ENCODE peak calls at places on chromosomes 7 and 10, in six cellular contexts. V is HFF-Myc, O is fibroblast of pulmonary artery, C is IMR-90, D is ascending aorta, J is spleen. Q is an unnamed sample.

GRCh38 chr7:158655931-158656441 is 48.6 kb downstream of the NCAPG2 start:
- DNase-seq in J (no peak), D (no peak), V (no peak), C (no peak), O (no peak), Q (no peak)

GRCh38 chr10:23540401-23540800 is 101.5 kb downstream of the OTUD1 start:
- DNase-seq in D (no peak), J (no peak), O (no peak), C (no peak), V (no peak), Q (no peak)

GRCh38 chr7:73851410-73852338 is 9.3 kb upstream of the TMEM270 start:
- DNase-seq in D (no peak), V (peak; percentile 99), J (no peak), O (peak; percentile 95), C (peak; percentile 99), Q (peak; percentile 97)

GRCh38 chr10:91551856-91552255 is 81.0 kb downstream of the PPP1R3C start:
- DNase-seq in J (no peak), D (no peak), O (peak; percentile 86), V (peak; percentile 37), C (peak; percentile 80), Q (peak; percentile 81)

GRCh38 chr7:1710936-1711335 is 40.9 kb downstream of the ELFN1 start:
- DNase-seq in O (no peak), J (peak; percentile 40), V (no peak), D (no peak), C (no peak), Q (no peak)

GRCh38 chr7:159143780-159144755 is 599 bp downstream of the VIPR2 start:
- DNase-seq in C (no peak), J (peak; percentile 74), V (no peak), O (no peak), D (no peak), Q (peak; percentile 21)

GRCh38 chr7:16891338-16891737 is 9.6 kb upstream of the AGR3 start:
- DNase-seq in J (no peak), V (peak; percentile 30), O (peak; percentile 71), C (peak; percentile 72), D (no peak), Q (peak; percentile 70)

GRCh38 chr10:23100331-23101030 is 5.1 kb downstream of the MSRB2 start:
- DNase-seq in C (no peak), O (no peak), D (no peak), J (no peak), V (no peak), Q (no peak)

GRCh38 chr7:93860261-93860660 is 30.3 kb downstream of the TFPI2 start:
- DNase-seq in O (no peak), J (no peak), V (no peak), C (no peak), D (no peak), Q (no peak)

GRCh38 chr7:13911920-13912319 is 77.5 kb downstream of the ETV1 start:
- DNase-seq in J (no peak), C (no peak), O (no peak), D (no peak), V (no peak), Q (no peak)

GRCh38 chr7:98251251-98251843 is 685 bp downstream of the TECPR1 start:
- DNase-seq in V (no peak), O (peak; percentile 45), C (no peak), J (peak; percentile 88), D (no peak), Q (no peak)

GRCh38 chr7:125316451-125316850 is 386.8 kb upstream of the POT1 start:
- DNase-seq in J (no peak), C (no peak), O (peak; percentile 43), D (no peak), V (no peak), Q (no peak)

GRCh38 chr10:21403256-21404015 is 122.0 kb downstream of the SKIDA1 start:
- DNase-seq in O (no peak), C (no peak), V (no peak), D (no peak), J (no peak), Q (no peak)

GRCh38 chr7:8271960-8272359 is 10.0 kb upstream of the ICA1 start:
- DNase-seq in V (no peak), C (no peak), D (no peak), J (no peak), O (no peak), Q (no peak)

GRCh38 chr10:111098679-111099437 is 22.0 kb downstream of the ADRA2A start:
- DNase-seq in C (no peak), D (no peak), O (peak; percentile 3), J (no peak), V (no peak), Q (no peak)

GRCh38 chr7:110676785-110677184 is 414.1 kb upstream of the LRRN3 start:
- DNase-seq in J (no peak), V (no peak), O (no peak), C (no peak), D (no peak), Q (no peak)

GRCh38 chr7:107029061-107029763 is 15.3 kb upstream of the PRKAR2B start:
- DNase-seq in J (no peak), C (peak; percentile 9), O (no peak), V (no peak), D (no peak), Q (peak; percentile 46)

GRCh38 chr10:117186832-117187615 is 10.3 kb upstream of the KCNK18 start:
- DNase-seq in J (no peak), O (no peak), V (peak; percentile 46), D (no peak), C (peak; percentile 7), Q (peak; percentile 71)

GRCh38 chr10:7956508-7956907 is 98.0 kb upstream of the GATA3 start:
- DNase-seq in D (no peak), C (peak; percentile 84), J (no peak), V (no peak), O (peak; percentile 86), Q (peak; percentile 83)

GRCh38 chr7:1290262-1291039 is 57.8 kb downstream of the UNCX start:
- DNase-seq in J (peak; percentile 71), C (no peak), D (no peak), V (no peak), O (peak; percentile 14), Q (peak; percentile 68)

GRCh38 chr10:3056280-3057037 is 10.9 kb upstream of the PFKP start:
- DNase-seq in J (no peak), V (no peak), D (no peak), O (peak; percentile 40), C (peak; percentile 69), Q (no peak)

GRCh38 chr10:12405342-12406320 is 56.3 kb downstream of the CAMK1D start:
- DNase-seq in J (no peak), D (no peak), V (no peak), C (peak; percentile 35), O (no peak), Q (no peak)

GRCh38 chr10:72088879-72089585 is 681 bp upstream of the SPOCK2 start:
- DNase-seq in C (no peak), O (peak; percentile 17), D (no peak), J (peak; percentile 86), V (no peak), Q (peak; percentile 37)

GRCh38 chr7:1050956-1051690 is 6.8 kb downstream of the GPR146 start:
- DNase-seq in J (peak; percentile 72), O (no peak), V (no peak), D (no peak), C (no peak), Q (no peak)

GRCh38 chr10:42954776-42955492 is 121.9 kb upstream of the RET start:
- DNase-seq in V (no peak), D (no peak), J (peak; percentile 61), C (no peak), O (no peak), Q (no peak)

GRCh38 chr7:33776791-33777190 is 128.5 kb upstream of the BMPER start:
- DNase-seq in V (peak; percentile 27), O (peak; percentile 49), D (no peak), C (peak; percentile 71), J (no peak), Q (peak; percentile 85)

GRCh38 chr10:106185991-106186390 is 978.5 kb downstream of the SORCS1 start:
- DNase-seq in C (peak; percentile 31), D (no peak), V (no peak), J (no peak), O (peak; percentile 63), Q (peak; percentile 38)

GRCh38 chr10:106189254-106189653 is 975.3 kb downstream of the SORCS1 start:
- DNase-seq in D (no peak), J (no peak), V (peak; percentile 7), C (no peak), O (peak; percentile 57), Q (no peak)
- TF ChIP-seq CTCF in D (no peak), J (no peak), V (peak; percentile 50), C (peak; percentile 11), O (peak; percentile 60), Q (peak; percentile 46)

GRCh38 chr7:26487780-26488535 is 196.3 kb downstream of the SNX10 start:
- DNase-seq in C (no peak), V (no peak), J (no peak), O (no peak), D (no peak), Q (no peak)
- H3K4me3 ChIP-seq in C (no peak overlapping the region), V (no peak overlapping the region), J (no peak overlapping the region), O (no peak overlapping the region), D (no peak overlapping the region), Q (no peak overlapping the region)

GRCh38 chr7:29192284-29192683 is 2.3 kb upstream of the CHN2 start:
- DNase-seq in C (no peak), O (no peak), D (no peak), J (no peak), V (no peak), Q (no peak)

GRCh38 chr7:29193316-29194205 is 1.0 kb upstream of the CHN2 start:
- DNase-seq in C (no peak), V (no peak), D (no peak), O (no peak), J (no peak), Q (no peak)

GRCh38 chr7:29194206-29194593 is 375 bp upstream of the CHN2 start:
- DNase-seq in C (no peak), D (no peak), O (no peak), J (peak; percentile 81), V (no peak), Q (no peak)

GRCh38 chr7:29194594-29195417 is at the start of gene CHN2:
- DNase-seq in O (peak; percentile 21), J (peak; percentile 91), D (no peak), V (no peak), C (no peak), Q (peak; percentile 34)

GRCh38 chr7:29192811-29193210 is 1.8 kb upstream of the CHN2 start:
- DNase-seq in C (no peak), V (no peak), O (no peak), D (no peak), J (no peak), Q (no peak)
- TF ChIP-seq CTCF in C (no peak), V (no peak), O (no peak), D (no peak), J (no peak), Q (no peak)

GRCh38 chr7:101744588-101744987 is 72.8 kb upstream of the CUX1 start:
- DNase-seq in J (no peak), O (no peak), V (no peak), D (no peak), C (no peak), Q (no peak)

GRCh38 chr7:101746311-101746710 is 71.1 kb upstream of the CUX1 start:
- DNase-seq in O (no peak), J (no peak), V (no peak), C (no peak), D (no peak), Q (no peak)

GRCh38 chr7:101740981-101741725 is 76.3 kb upstream of the CUX1 start:
- DNase-seq in J (no peak), D (no peak), V (no peak), C (no peak), O (no peak), Q (no peak)

GRCh38 chr7:101743995-101744360 is 73.4 kb upstream of the CUX1 start:
- DNase-seq in V (no peak), C (no peak), J (no peak), D (no peak), O (no peak), Q (no peak)

GRCh38 chr7:101743241-101743994 is 74.0 kb upstream of the CUX1 start:
- DNase-seq in O (peak; percentile 58), C (peak; percentile 49), V (no peak), D (no peak), J (peak; percentile 88), Q (peak; percentile 83)
- H3K4me3 ChIP-seq in O (peak overlapping the region; percentile 52), C (peak overlapping the region; percentile 44), V (peak overlapping the region; percentile 37), D (peak overlapping the region; percentile 63), J (peak overlapping the region; percentile 38), Q (peak overlapping the region; percentile 48)